ENCODE peak calls at places on chromosomes 2 and 18, in five cellular contexts. J is sigmoid colon, V is esophagus squamous epithelium, Z is dorsolateral prefrontal cortex, F is aorta. Y is an unnamed sample.

GRCh38 chr2:102001767-102002142 is 10.0 kb downstream of the IL1R2 start:
- DNase-seq in F (no peak), V (no peak), J (no peak), Z (no peak), Y (peak)

GRCh38 chr18:10514082-10514481 is 11.7 kb upstream of the NAPG start:
- DNase-seq in J (no peak), V (no peak), F (no peak), Z (peak), Y (no peak)

GRCh38 chr2:135986507-135986906 is 1.1 kb upstream of the DARS1 start:
- DNase-seq in V (no peak), Z (no peak), F (no peak), J (no peak), Y (no peak)

GRCh38 chr18:62325806-62326645 is 916 bp downstream of the TNFRSF11A start:
- DNase-seq in V (no peak), Z (no peak), J (no peak), F (peak), Y (no peak)

GRCh38 chr2:232293191-232293590 is 85.4 kb upstream of the ALPP start:
- DNase-seq in V (no peak), Z (no peak), J (no peak), F (no peak), Y (no peak)

GRCh38 chr2:60959501-60959900 is 58.0 kb upstream of the PEX13 start:
- DNase-seq in Z (no peak), F (no peak), J (no peak), V (no peak), Y (no peak)

GRCh38 chr2:52821631-52822030 is 946.0 kb upstream of the CHAC2 start:
- DNase-seq in Z (no peak), V (no peak), F (no peak), J (no peak), Y (peak)

GRCh38 chr18:44849361-44849760 is 168.7 kb downstream of the SETBP1 start:
- DNase-seq in V (no peak), F (no peak), J (no peak), Z (no peak), Y (no peak)

GRCh38 chr2:101983486-101983885 is 8.3 kb upstream of the IL1R2 start:
- DNase-seq in V (no peak), Z (no peak), F (no peak), J (no peak), Y (no peak)

GRCh38 chr2:191790737-191791136 is 56.2 kb downstream of the CAVIN2 start:
- DNase-seq in F (no peak), V (no peak), J (no peak), Z (no peak), Y (no peak)

GRCh38 chr2:158243392-158243791 is 141.7 kb downstream of the UPP2 start:
- DNase-seq in V (no peak), Z (no peak), J (no peak), F (no peak), Y (no peak)

GRCh38 chr2:74560591-74560990 is 6.1 kb downstream of the DOK1 start:
- DNase-seq in J (no peak), F (no peak), V (no peak), Z (no peak), Y (no peak)

GRCh38 chr2:162282765-162283425 is 35.6 kb downstream of the IFIH1 start:
- DNase-seq in F (no peak), J (no peak), V (no peak), Z (no peak), Y (no peak)

GRCh38 chr18:3585656-3586509 is 135.9 kb downstream of the TGIF1 start:
- DNase-seq in F (peak), Z (no peak), V (peak), J (peak), Y (peak)

GRCh38 chr2:226664140-226664539 is 135.5 kb downstream of the IRS1 start:
- DNase-seq in J (no peak), V (no peak), F (peak), Z (no peak), Y (no peak)

GRCh38 chr2:233745073-233745755 is 14.9 kb upstream of the UGT1A1 start:
- DNase-seq in V (no peak), Z (no peak), F (no peak), J (no peak), Y (no peak)
- H3K4me3 ChIP-seq in V (no peak), Z (no peak), F (no peak), J (no peak), Y (no peak)

GRCh38 chr2:37188570-37188969 is at the start of gene SULT6B1:
- DNase-seq in J (no peak), Z (no peak), F (no peak), V (no peak), Y (no peak)
- H3K27ac ChIP-seq in J (no peak), Z (no peak), F (no peak), V (peak), Y (no peak)

DNA sequence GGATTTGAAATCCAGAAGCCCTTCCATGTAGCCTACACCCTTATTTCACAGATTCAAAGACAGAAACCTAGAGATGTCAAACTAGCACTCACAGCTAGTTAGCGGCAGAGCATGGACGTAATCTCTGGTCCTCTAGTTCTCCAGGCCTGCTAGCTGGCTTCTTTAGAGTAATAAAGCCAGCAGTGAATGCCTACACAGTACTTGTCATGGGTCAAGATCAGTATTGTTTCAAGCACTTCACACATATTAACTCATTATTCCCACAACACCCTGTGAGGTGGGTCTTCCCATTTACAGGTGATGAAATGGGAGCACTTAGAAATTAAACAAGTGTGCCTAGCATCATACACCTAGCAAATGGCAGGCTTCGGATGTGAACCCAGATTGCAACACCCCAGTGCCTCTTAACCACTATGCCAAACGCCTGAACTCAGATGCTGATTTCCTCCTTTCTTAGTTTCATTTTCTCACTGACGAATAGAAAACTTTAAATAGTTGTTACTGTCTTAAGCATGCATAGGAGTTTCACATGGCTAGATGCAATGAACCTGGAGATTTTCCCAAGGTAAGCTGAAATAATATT is 14.5 kb upstream of the ZBTB14 start:
- DNase-seq in J (no peak), F (no peak), Z (no peak), V (no peak), Y (peak)
- H3K4me3 ChIP-seq in J (no peak), F (no peak), Z (no peak), V (no peak), Y (peak)

GRCh38 chr2:208012449-208012848 is 12.9 kb downstream of the PLEKHM3 start:
- DNase-seq in F (no peak), Z (no peak), V (no peak), J (no peak), Y (no peak)

GRCh38 chr2:208020253-208020652 is 5.1 kb downstream of the PLEKHM3 start:
- DNase-seq in J (no peak), V (no peak), F (no peak), Z (no peak), Y (no peak)

GRCh38 chr2:208010501-208010900 is 14.8 kb downstream of the PLEKHM3 start:
- DNase-seq in Z (no peak), V (no peak), J (no peak), F (no peak), Y (no peak)

GRCh38 chr2:208017721-208018120 is 7.6 kb downstream of the PLEKHM3 start:
- DNase-seq in V (no peak), F (no peak), Z (no peak), J (no peak), Y (no peak)

GRCh38 chr2:208015475-208015874 is 9.9 kb downstream of the PLEKHM3 start:
- DNase-seq in J (no peak), V (no peak), Z (no peak), F (no peak), Y (no peak)
- H3K27ac ChIP-seq in J (no peak), V (no peak), Z (no peak), F (no peak), Y (no peak)

GRCh38 chr2:32768387-32769174 is 140.7 kb downstream of the TTC27 start:
- DNase-seq in V (no peak), J (no peak), F (no peak), Z (no peak), Y (no peak)
- H3K4me3 ChIP-seq in V (no peak), J (no peak), F (no peak), Z (no peak), Y (no peak)

GRCh38 chr2:19648583-19648982 is 253.2 kb downstream of the TTC32 start:
- DNase-seq in Z (no peak), V (no peak), J (peak), F (peak), Y (no peak)
- H3K27ac ChIP-seq in Z (no peak), V (no peak), J (peak), F (no peak), Y (no peak)

GRCh38 chr2:161238559-161239415 is 69.4 kb upstream of the PSMD14 start:
- DNase-seq in Z (peak), V (no peak), J (peak), F (peak), Y (peak)
- H3K4me3 ChIP-seq in Z (peak), V (peak), J (peak), F (peak), Y (peak)

GRCh38 chr2:171348056-171348455 is 85.7 kb downstream of the METTL8 start:
- DNase-seq in J (no peak), Z (no peak), V (no peak), F (no peak), Y (no peak)
- H3K27ac ChIP-seq in J (peak), Z (no peak), V (no peak), F (peak), Y (peak)

GRCh38 chr18:26746284-26747130 is 119.0 kb downstream of the AQP4 start:
- DNase-seq in Z (no peak), F (no peak), J (no peak), V (no peak), Y (no peak)
- H3K4me3 ChIP-seq in Z (no peak), F (no peak), J (no peak), V (no peak), Y (no peak)

GRCh38 chr2:58866040-58866439 is 624.9 kb upstream of the FANCL start:
- DNase-seq in J (no peak), V (no peak), Z (no peak), F (no peak), Y (no peak)
- H3K27ac ChIP-seq in J (no peak), V (no peak), Z (no peak), F (no peak), Y (no peak)